ENCODE peak calls at places on chromosomes 4 and X, in six cellular contexts. Q is tibial nerve, J is IMR-90, D is NB4, C is GM12892, Z is esophagus squamous epithelium. Y is an unnamed sample.

GRCh38 chr4:71066737-71067716 is 73.6 kb downstream of the DCK start:
- DNase-seq in Z (no peak), D (no peak), C (no peak), Q (no peak), J (no peak), Y (no peak)

GRCh38 chr4:6918345-6918744 is 8.7 kb downstream of the TBC1D14 start:
- DNase-seq in C (no peak), Q (no peak), J (no peak), Z (no peak), D (peak), Y (no peak)

GRCh38 chr4:30754021-30754420 is 33.9 kb downstream of the PCDH7 start:
- DNase-seq in D (no peak), J (peak), Z (no peak), Q (no peak), C (no peak), Y (no peak)

GRCh38 chrX:24646745-24647182 is 383 bp downstream of the PCYT1B start:
- DNase-seq in D (peak), C (no peak), J (no peak), Z (no peak), Q (no peak), Y (no peak)

GRCh38 chr4:86032476-86033022 is 327.3 kb downstream of the MAPK10 start:
- DNase-seq in C (no peak), J (peak), D (peak), Z (no peak), Q (no peak), Y (no peak)

GRCh38 chr4:184448828-184449227 is 25.5 kb downstream of the IRF2 start:
- DNase-seq in Z (no peak), D (peak), J (peak), C (no peak), Q (no peak), Y (peak)

GRCh38 chr4:128516568-128516967 is 229.0 kb upstream of the PGRMC2 start:
- DNase-seq in Z (no peak), D (no peak), Q (no peak), C (no peak), J (peak), Y (no peak)

GRCh38 chrX:132294776-132295495 is 75.7 kb upstream of the RAP2C start:
- DNase-seq in D (no peak), Q (no peak), J (no peak), Z (no peak), C (no peak), Y (peak)

GRCh38 chrX:17500145-17500579 is 125.2 kb downstream of the NHS start:
- DNase-seq in D (no peak), Q (no peak), J (peak), Z (no peak), C (no peak), Y (peak)

GRCh38 chrX:153726286-153727107 is 1.8 kb downstream of the ABCD1 start:
- DNase-seq in Q (peak), C (peak), Z (peak), D (peak), J (peak), Y (peak)
- TF ChIP-seq POLR2A in Q (no peak), C (no peak), Z (no peak), D (no peak), J (no peak), Y (no peak)

GRCh38 chrX:71365356-71365875 is 741 bp upstream of the TAF1 start:
- DNase-seq in Q (no peak), C (no peak), D (no peak), J (no peak), Z (no peak), Y (no peak)

GRCh38 chrX:71366674-71367256 is 608 bp downstream of the TAF1 start:
- DNase-seq in C (peak), J (peak), Q (no peak), Z (no peak), D (peak), Y (peak)

GRCh38 chrX:71367396-71367795 is 1.2 kb downstream of the TAF1 start:
- DNase-seq in J (no peak), Q (no peak), C (no peak), D (peak), Z (no peak), Y (no peak)

GRCh38 chrX:71364221-71364620 is 1.9 kb upstream of the TAF1 start:
- DNase-seq in C (no peak), Q (no peak), Z (no peak), D (no peak), J (no peak), Y (no peak)

GRCh38 chrX:71365876-71366673 is at the start of gene TAF1:
- DNase-seq in C (peak), Q (peak), J (peak), D (peak), Z (peak), Y (peak)
- TF ChIP-seq POLR2A in C (peak), Q (no peak), J (peak), D (peak), Z (no peak), Y (peak)

DNA sequence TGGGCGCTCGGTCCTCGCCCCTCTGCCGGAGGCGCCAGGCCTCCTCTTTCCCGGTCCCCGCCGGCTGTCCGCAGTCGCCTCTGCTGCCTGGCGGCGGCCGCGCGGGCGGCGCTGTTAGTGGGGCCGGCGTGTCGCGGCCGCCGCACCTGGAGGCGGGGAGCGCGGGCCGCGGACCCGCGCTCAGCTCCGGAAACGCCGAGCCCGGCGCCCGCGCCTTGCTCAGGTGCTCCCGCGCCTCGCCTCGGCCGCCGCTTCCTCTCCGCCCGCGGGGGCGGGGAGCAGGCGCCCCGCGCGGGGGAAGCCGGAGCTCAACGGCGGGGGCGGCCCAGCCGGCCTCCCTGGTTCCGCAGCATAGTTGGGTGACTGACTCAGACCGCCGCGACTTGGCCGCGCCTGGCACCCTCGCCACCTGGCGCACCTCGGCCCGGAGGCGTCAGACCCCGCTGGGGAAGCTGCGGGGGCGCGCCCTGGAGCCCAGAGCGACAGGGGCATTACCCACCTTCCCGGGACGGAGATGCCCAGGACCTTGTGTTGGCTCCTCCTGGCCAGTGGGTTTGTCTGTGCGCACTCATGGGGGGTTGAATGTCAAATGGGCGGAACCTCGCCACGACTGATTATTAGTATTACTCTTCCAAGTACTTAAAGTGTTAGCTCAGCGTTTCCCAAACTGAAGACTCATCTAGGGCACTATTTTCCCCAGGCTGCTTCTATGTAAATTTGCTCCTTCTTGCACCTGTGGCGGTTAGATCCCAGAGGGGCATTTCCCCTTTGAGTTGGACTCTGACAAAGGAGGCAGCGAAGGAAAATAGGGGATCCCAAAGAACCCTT is at the start of gene ARAP2:
- DNase-seq in J (peak), Z (peak), D (peak), Q (no peak), C (peak), Y (peak)
- TF ChIP-seq POLR2A in J (no peak), Z (no peak), D (peak), Q (no peak), C (peak), Y (no peak)

DNA sequence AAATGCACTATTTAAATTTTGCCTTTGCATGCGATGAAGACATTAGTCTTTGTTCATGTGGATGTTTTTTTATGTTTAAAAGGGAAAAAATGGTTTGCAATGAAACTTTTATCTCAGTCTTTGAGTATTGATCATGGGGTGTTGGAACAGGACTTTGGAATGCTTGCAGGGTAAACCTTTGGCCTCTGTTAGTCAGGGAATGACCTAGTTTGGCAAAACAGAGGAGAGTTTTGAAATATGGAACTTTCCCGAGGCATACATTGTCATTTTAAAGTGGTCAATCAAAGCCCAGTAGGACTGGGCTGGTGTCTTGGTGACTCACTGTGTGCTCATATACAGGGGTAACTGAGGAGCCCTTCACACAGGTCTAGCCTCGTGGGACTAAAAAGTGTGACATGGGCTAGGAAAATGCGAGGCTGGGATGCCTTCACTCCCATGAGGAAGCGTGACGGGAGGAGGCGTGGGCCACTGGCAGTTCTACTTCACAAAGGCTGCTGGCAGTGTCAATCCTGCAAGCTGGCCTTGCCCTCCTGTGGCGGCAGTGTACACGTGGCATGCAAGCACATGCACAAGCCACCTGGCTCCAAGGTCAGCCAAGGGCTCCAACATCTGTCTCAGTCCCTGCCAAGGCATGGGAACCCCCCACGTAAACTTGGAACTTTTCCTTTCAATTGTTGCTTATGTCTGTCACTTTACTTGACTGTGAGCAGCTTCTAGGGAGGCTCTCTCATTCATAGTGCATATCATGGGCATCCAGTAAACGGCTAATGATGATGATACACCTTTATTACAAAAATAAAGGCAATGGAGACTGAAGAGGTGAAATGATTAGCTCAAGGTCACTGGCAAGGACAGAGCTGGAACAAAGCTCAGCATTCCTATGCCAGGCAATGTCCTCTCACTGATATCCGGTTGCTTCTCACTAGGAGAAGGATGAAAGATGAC is 5.2 kb upstream of the F11 start:
- DNase-seq in Q (no peak), Z (no peak), J (peak), C (no peak), D (no peak), Y (peak)
- TF ChIP-seq POLR2A in Q (no peak), Z (no peak), J (no peak), C (no peak), D (no peak), Y (no peak)

Y was measured in testis.